ENCODE peak calls at places on chromosomes 13 and 19, in five cellular contexts. H is IMR-90, E is H1, G is neuronal stem cell, Y is mesenchymal stem cell. X is an unnamed sample.

GRCh38 chr13:23799945-23800344 is 89.3 kb downstream of the MIPEP start:
- DNase-seq in H (peak; percentile 38), E (no peak), G (no peak), Y (peak; percentile 29), X (no peak)

GRCh38 chr13:64154514-64154913 is 2738.9 kb upstream of the PCDH20 start:
- DNase-seq in H (peak; percentile 40), E (no peak), G (no peak), Y (peak; percentile 24), X (no peak)

GRCh38 chr13:45950343-45950995 is 98.9 kb upstream of the SIAH3 start:
- DNase-seq in H (peak; percentile 26), E (no peak), G (no peak), Y (no peak), X (peak; percentile 37)

GRCh38 chr19:32543107-32543900 is 37.7 kb upstream of the PDCD5 start:
- DNase-seq in H (peak; percentile 6), E (no peak), G (no peak), Y (peak; percentile 57), X (peak; percentile 71)

GRCh38 chr13:101785858-101786257 is 333.4 kb downstream of the ITGBL1 start:
- DNase-seq in H (peak; percentile 3), E (peak; percentile 47), G (peak; percentile 5), Y (peak; percentile 24), X (no peak)

GRCh38 chr19:16520074-16520973 is 21.9 kb downstream of the CHERP start:
- DNase-seq in H (no peak), E (no peak), G (no peak), Y (no peak), X (no peak)

GRCh38 chr13:21040120-21040834 is 21.1 kb downstream of the LATS2 start:
- DNase-seq in H (no peak), E (peak; percentile 39), G (no peak), Y (no peak), X (no peak)

GRCh38 chr19:34217952-34218817 is 36.2 kb upstream of the GARRE1 start:
- DNase-seq in H (peak; percentile 98), E (no peak), G (no peak), Y (peak; percentile 92), X (no peak)

GRCh38 chr19:49927526-49928264 is 1.3 kb upstream of the ATF5 start:
- DNase-seq in H (no peak), E (no peak), G (no peak), Y (no peak), X (no peak)

GRCh38 chr19:17340302-17340870 is 3.0 kb downstream of the GTPBP3 start:
- DNase-seq in H (no peak), E (peak; percentile 91), G (no peak), Y (no peak), X (no peak)

GRCh38 chr19:23263396-23263795 is 13.2 kb upstream of the ZNF724 start:
- DNase-seq in H (no peak), E (no peak), G (no peak), Y (no peak), X (peak; percentile 79)

GRCh38 chr19:17868669-17869068 is 3.1 kb upstream of the SLC5A5 start:
- DNase-seq in H (no peak), E (peak; percentile 49), G (no peak), Y (no peak), X (no peak)

GRCh38 chr19:11236324-11237301 is 2.8 kb upstream of the ANGPTL8 start:
- DNase-seq in H (no peak), E (no peak), G (no peak), Y (no peak), X (no peak)

DNA sequence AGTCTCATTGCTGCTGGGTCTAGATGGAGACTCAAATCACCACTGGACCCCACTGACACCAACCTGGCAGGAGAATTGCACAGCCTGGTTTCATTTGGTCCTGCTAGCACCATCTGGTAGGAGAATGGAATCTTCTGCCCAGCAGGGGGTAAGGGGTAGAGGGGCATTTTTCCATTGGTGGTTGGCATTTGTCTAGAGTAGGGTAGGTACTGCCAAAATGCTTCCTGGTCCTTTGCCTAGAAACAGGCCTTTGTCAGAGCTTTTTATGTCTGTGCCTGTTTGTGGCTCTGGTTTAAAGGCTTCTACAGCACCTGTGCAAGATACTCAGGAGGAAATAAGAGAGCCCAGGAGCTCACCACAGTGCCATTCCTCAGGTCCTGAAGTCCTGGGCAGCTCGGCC is 121.3 kb downstream of the KCTD12 start:
- DNase-seq in H (no peak), E (no peak), G (no peak), Y (no peak), X (no peak)
- H2AFZ ChIP-seq in H (no peak overlapping the region), E (peak overlapping the region; percentile 2), G (no peak overlapping the region), Y (no peak overlapping the region), X (no peak overlapping the region)

GRCh38 chr19:5436948-5437306 is 18.3 kb upstream of the ZNRF4 start:
- DNase-seq in H (no peak), E (no peak), G (no peak), Y (no peak), X (no peak)
- H3K4me3 ChIP-seq in H (peak overlapping the region; percentile 37), E (peak overlapping the region; percentile 75), G (peak overlapping the region; percentile 44), Y (no peak overlapping the region), X (peak overlapping the region; percentile 58)

DNA sequence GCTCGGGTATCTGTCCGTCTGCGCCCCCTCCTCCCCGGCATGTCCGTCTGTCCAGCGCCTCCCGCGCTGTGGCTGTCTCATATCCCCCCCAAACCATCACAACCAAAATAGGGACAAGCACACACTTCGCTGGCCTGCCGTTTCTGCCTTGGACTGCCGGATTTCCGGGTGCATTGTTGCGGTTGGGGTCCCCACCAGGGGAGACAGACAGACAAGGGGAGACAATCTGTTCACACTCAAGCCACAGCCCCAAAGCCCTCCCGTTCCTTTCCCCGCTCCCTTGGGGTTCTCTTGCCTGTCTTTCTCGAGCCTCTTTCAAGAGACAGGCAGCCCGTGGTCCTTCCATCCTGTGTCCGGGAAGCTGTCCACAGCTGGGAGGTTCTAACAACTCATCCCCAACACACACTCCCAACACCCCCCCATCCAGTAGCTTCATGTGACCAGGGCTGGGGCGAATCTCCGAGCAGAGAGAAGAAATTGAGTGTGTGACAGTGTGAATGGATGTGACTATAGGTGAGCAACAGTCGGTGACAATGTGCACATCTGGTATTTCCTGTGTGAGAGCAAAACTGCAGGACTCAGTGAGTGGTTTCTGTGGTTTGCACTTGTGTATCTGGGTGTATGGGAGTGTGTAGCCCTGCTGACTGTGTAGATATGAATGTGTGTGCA is 16.5 kb upstream of the FOSB start:
- DNase-seq in H (peak; percentile 88), E (no peak), G (no peak), Y (peak; percentile 92), X (peak; percentile 63)
- H3K4ac ChIP-seq in H (peak overlapping the region; percentile 54), E (no peak overlapping the region), G (no peak overlapping the region), Y (peak overlapping the region; percentile 87), X (peak overlapping the region; percentile 90)

GRCh38 chr19:30719991-30720329 is 347.8 kb downstream of the ZNF536 start:
- DNase-seq in H (no peak), E (peak; percentile 58), G (no peak), Y (peak; percentile 4), X (no peak)
- H2AFZ ChIP-seq in H (peak overlapping the region; percentile 72), E (peak overlapping the region; percentile 94), G (peak overlapping the region; percentile 75), Y (peak overlapping the region; percentile 74), X (peak overlapping the region; percentile 48)

GRCh38 chr19:57888494-57889231 is at the start of gene ZNF814:
- DNase-seq in H (peak; percentile 84), E (peak; percentile 93), G (peak; percentile 86), Y (peak; percentile 92), X (peak; percentile 96)
- H3K4me3 ChIP-seq in H (peak within 1 kb of the TSS; percentile 83), E (peak within 1 kb of the TSS; percentile 96), G (peak within 1 kb of the TSS; percentile 65), Y (peak within 1 kb of the TSS; percentile 84), X (peak within 1 kb of the TSS; percentile 83)

GRCh38 chr13:109669234-109669612 is 117.2 kb downstream of the IRS2 start:
- DNase-seq in H (no peak), E (no peak), G (no peak), Y (no peak), X (no peak)
- H3K4ac ChIP-seq in H (no peak overlapping the region), E (no peak overlapping the region), G (no peak overlapping the region), Y (peak overlapping the region; percentile 16), X (no peak overlapping the region)

GRCh38 chr19:13729859-13730258 is 34.5 kb upstream of the MRI1 start:
- DNase-seq in H (peak; percentile 61), E (no peak), G (no peak), Y (no peak), X (no peak)

GRCh38 chr19:13727798-13728197 is 36.5 kb upstream of the MRI1 start:
- DNase-seq in H (peak; percentile 82), E (no peak), G (no peak), Y (no peak), X (no peak)

GRCh38 chr19:13732337-13732736 is 32.0 kb upstream of the MRI1 start:
- DNase-seq in H (no peak), E (no peak), G (no peak), Y (no peak), X (no peak)

GRCh38 chr19:13734751-13735150 is 29.6 kb upstream of the MRI1 start:
- DNase-seq in H (no peak), E (no peak), G (no peak), Y (no peak), X (no peak)

GRCh38 chr19:13731147-13731964 is 33.0 kb upstream of the MRI1 start:
- DNase-seq in H (peak; percentile 98), E (peak; percentile 98), G (peak; percentile 93), Y (peak; percentile 98), X (peak; percentile 96)
- H2AFZ ChIP-seq in H (peak overlapping the region; percentile 96), E (peak overlapping the region; percentile 85), G (peak overlapping the region; percentile 87), Y (peak overlapping the region; percentile 49), X (peak overlapping the region; percentile 61)

X was measured in trophoblast cell.